ENCODE peak calls at places on chromosomes 6 and 20, in nine cellular contexts. U, G, I, F, H, R, C, O and J are unnamed samples.
A peak's percentile ranks its signal among the peaks of the same experiment; 100 is the strongest.

GRCh38 chr6:161367472-161367871 is 93.6 kb upstream of the AGPAT4 start:
- DNase-seq in U (no peak), G (no peak), I (no peak), F (no peak), H (no peak), R (no peak), C (no peak), O (no peak), J (no peak)

GRCh38 chr20:33789109-33789857 is 21.9 kb upstream of the CHMP4B start:
- DNase-seq in U (peak; percentile 92), G (peak; percentile 92), I (no peak), F (peak; percentile 95), H (peak; percentile 46), R (no peak), C (peak; percentile 78), O (peak; percentile 92), J (peak; percentile 87)

GRCh38 chr20:36645998-36646397 is at the start of gene SLA2:
- DNase-seq in U (no peak), G (no peak), I (peak; percentile 62), F (no peak), H (no peak), R (peak; percentile 92), C (peak; percentile 70), O (no peak), J (no peak)

GRCh38 chr6:100194535-100194934 is 200.5 kb upstream of the MCHR2 start:
- DNase-seq in U (no peak), G (no peak), I (no peak), F (peak; percentile 22), H (no peak), R (no peak), C (no peak), O (no peak), J (no peak)

GRCh38 chr6:114432380-114432779 is 89.6 kb upstream of the HS3ST5 start:
- DNase-seq in U (no peak), G (peak; percentile 49), I (no peak), F (no peak), H (no peak), R (no peak), C (no peak), O (no peak), J (no peak)

GRCh38 chr6:139230421-139230840 is 61.4 kb downstream of the TXLNB start:
- DNase-seq in U (no peak), G (peak; percentile 55), I (no peak), F (peak; percentile 63), H (no peak), R (no peak), C (no peak), O (peak; percentile 36), J (peak; percentile 31)

GRCh38 chr6:20572940-20573339 is 38.7 kb downstream of the CDKAL1 start:
- DNase-seq in U (no peak), G (no peak), I (no peak), F (peak; percentile 75), H (no peak), R (no peak), C (no peak), O (peak; percentile 16), J (peak; percentile 17)

GRCh38 chr6:39169448-39170344 is 54.7 kb upstream of the SAYSD1 start:
- DNase-seq in U (no peak), G (no peak), I (no peak), F (no peak), H (no peak), R (no peak), C (peak; percentile 71), O (no peak), J (no peak)

GRCh38 chr6:16999486-17000436 is 102.1 kb upstream of the STMND1 start:
- DNase-seq in U (no peak), G (no peak), I (no peak), F (peak; percentile 87), H (no peak), R (no peak), C (no peak), O (peak; percentile 49), J (no peak)

GRCh38 chr20:4972506-4973251 is 28.6 kb downstream of the SLC23A2 start:
- DNase-seq in U (no peak), G (no peak), I (no peak), F (no peak), H (no peak), R (no peak), C (no peak), O (no peak), J (no peak)

GRCh38 chr20:49676581-49677291 is 36.9 kb downstream of the B4GALT5 start:
- DNase-seq in U (peak; percentile 48), G (no peak), I (no peak), F (peak; percentile 59), H (peak; percentile 74), R (no peak), C (no peak), O (peak; percentile 67), J (peak; percentile 34)

GRCh38 chr6:32047084-32047478 is 8.9 kb downstream of the CYP21A2 start:
- DNase-seq in U (no peak), G (no peak), I (no peak), F (peak; percentile 68), H (no peak), R (no peak), C (peak; percentile 45), O (peak; percentile 23), J (peak; percentile 6)

GRCh38 chr6:100464162-100464851 is 414 bp downstream of the SIM1 start:
- DNase-seq in U (no peak), G (peak; percentile 41), I (no peak), F (no peak), H (no peak), R (no peak), C (no peak), O (no peak), J (no peak)

GRCh38 chr6:11778648-11779307 is at the start of gene ADTRP:
- DNase-seq in U (no peak), G (no peak), I (no peak), F (no peak), H (no peak), R (no peak), C (peak; percentile 64), O (no peak), J (no peak)

GRCh38 chr6:5179917-5180316 is 80.8 kb downstream of the LYRM4 start:
- DNase-seq in U (no peak), G (no peak), I (no peak), F (no peak), H (no peak), R (no peak), C (no peak), O (no peak), J (no peak)

GRCh38 chr6:30813623-30814136 is 69.3 kb upstream of the IER3 start:
- DNase-seq in U (no peak), G (no peak), I (no peak), F (peak; percentile 23), H (no peak), R (no peak), C (no peak), O (no peak), J (no peak)

GRCh38 chr6:145507251-145507650 is 228.1 kb downstream of the EPM2A start:
- DNase-seq in U (no peak), G (no peak), I (no peak), F (no peak), H (no peak), R (no peak), C (no peak), O (no peak), J (no peak)

GRCh38 chr6:151993364-151993763 is 185.9 kb downstream of the ESR1 start:
- DNase-seq in U (no peak), G (no peak), I (no peak), F (peak; percentile 14), H (no peak), R (no peak), C (no peak), O (no peak), J (no peak)

GRCh38 chr20:29689411-29690225 is 1567.8 kb upstream of the DEFB115 start:
- DNase-seq in U (no peak), G (no peak), I (peak; percentile 20), F (no peak), H (peak; percentile 47), R (no peak), C (peak; percentile 41), O (no peak), J (no peak)

GRCh38 chr6:169956580-169956979 is 205.2 kb downstream of the ERMARD start:
- DNase-seq in U (no peak), G (no peak), I (no peak), F (no peak), H (peak; percentile 27), R (peak; percentile 72), C (no peak), O (no peak), J (no peak)

DNA sequence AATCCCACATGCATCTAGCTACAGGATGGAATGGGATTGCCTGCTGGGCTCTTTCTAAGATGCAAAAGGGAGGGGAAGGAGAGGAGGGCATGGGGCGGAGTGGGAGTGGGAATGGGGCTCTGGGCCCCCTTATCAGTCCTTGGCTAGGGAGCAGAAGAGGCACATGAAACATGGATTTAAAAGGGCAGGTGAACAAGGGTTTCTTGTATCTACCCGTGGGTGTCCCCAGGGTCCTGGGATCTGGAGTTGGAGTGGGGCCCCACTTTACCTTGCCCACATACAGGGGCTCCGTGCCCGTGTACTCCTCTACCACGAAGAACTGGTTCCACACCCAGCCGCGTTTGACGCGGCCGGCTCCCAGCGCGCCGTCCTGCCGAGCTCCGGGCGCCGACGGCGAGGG is 57.5 kb downstream of the CDH22 start:
- DNase-seq in U (no peak), G (no peak), I (no peak), F (no peak), H (no peak), R (no peak), C (no peak), O (no peak), J (no peak)
- H3K4me3 ChIP-seq in U (no peak overlapping the region), G (no peak overlapping the region), I (no peak overlapping the region), F (no peak overlapping the region), H (no peak overlapping the region), R (no peak overlapping the region), C (no peak overlapping the region), O (no peak overlapping the region), J (no peak overlapping the region)

GRCh38 chr6:35370799-35371493 is 28.6 kb downstream of the PPARD start:
- DNase-seq in U (peak; percentile 35), G (no peak), I (no peak), F (peak; percentile 84), H (peak; percentile 57), R (peak; percentile 79), C (no peak), O (no peak), J (peak; percentile 24)
- H3K4me3 ChIP-seq in U (no peak overlapping the region), G (no peak overlapping the region), I (no peak overlapping the region), F (no peak overlapping the region), H (no peak overlapping the region), R (no peak overlapping the region), C (no peak overlapping the region), O (no peak overlapping the region), J (no peak overlapping the region)

GRCh38 chr20:47356220-47356525 is 326 bp downstream of the ZMYND8 start:
- DNase-seq in U (no peak), G (no peak), I (no peak), F (no peak), H (no peak), R (no peak), C (no peak), O (no peak), J (no peak)
- H3K4me3 ChIP-seq in U (no peak overlapping the region), G (peak overlapping the region; percentile 23), I (peak overlapping the region; percentile 75), F (peak overlapping the region; percentile 61), H (no peak overlapping the region), R (peak overlapping the region; percentile 13), C (no peak overlapping the region), O (peak overlapping the region; percentile 19), J (peak overlapping the region; percentile 42)

DNA sequence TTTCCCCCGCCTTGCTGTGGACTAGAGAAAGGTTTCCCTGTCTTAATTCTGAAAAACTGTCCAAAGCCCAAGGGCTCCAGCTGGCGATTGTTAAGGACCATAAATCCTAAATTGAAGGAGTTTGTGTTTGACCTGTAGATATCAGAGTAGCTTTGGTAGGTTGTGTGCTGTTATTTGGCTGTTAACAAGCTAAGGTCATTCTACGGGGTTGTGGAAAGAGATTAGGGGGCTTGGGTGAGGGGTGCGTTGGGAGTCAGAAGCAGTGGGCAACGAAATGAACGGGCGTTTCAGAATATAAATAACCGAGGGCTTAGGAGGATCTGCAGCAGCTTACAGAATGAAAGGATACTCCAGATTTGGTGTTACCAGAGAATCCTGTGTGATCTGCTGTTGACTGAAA is 32.6 kb upstream of the BTN3A2 start:
- DNase-seq in U (no peak), G (no peak), I (no peak), F (no peak), H (no peak), R (no peak), C (no peak), O (no peak), J (no peak)
- H3K4me3 ChIP-seq in U (no peak overlapping the region), G (peak overlapping the region; percentile 46), I (no peak overlapping the region), F (no peak overlapping the region), H (no peak overlapping the region), R (no peak overlapping the region), C (no peak overlapping the region), O (peak overlapping the region; percentile 70), J (peak overlapping the region; percentile 51)